ENCODE peak calls at places on chromosomes 5 and 9, in ten cellular contexts. One of them, this sample, is unnamed.

GRCh38 chr5:58927174-58927573 is 344.3 kb downstream of the RAB3C start:
- DNase-seq in H54: no peak
- DNase-seq in sciatic nerve: no peak
- DNase-seq in M059J: no peak
- DNase-seq in MV-4-11: peak
- DNase-seq in activated CD4-positive, alpha-beta T cell treated with anti-CD3 and anti-CD28 coated beads for 48 hours: no peak
- DNase-seq in iPS-NIHi11: no peak
- DNase-seq in K562: no peak
- DNase-seq in activated CD8-positive, alpha-beta memory T cell treated with anti-CD3 and anti-CD28 coated beads, Interleukin-2, amount 10 ng/mL, durations not matched to agents 7 days and 5 days: no peak
- DNase-seq in aorta: no peak
- DNase-seq in this sample: no peak

GRCh38 chr9:87676976-87677775 is 48.7 kb upstream of the CTSL start:
- DNase-seq in H54: no peak
- DNase-seq in sciatic nerve: no peak
- DNase-seq in M059J: peak
- DNase-seq in MV-4-11: no peak
- DNase-seq in activated CD4-positive, alpha-beta T cell treated with anti-CD3 and anti-CD28 coated beads for 48 hours: no peak
- DNase-seq in iPS-NIHi11: no peak
- DNase-seq in K562: no peak
- DNase-seq in activated CD8-positive, alpha-beta memory T cell treated with anti-CD3 and anti-CD28 coated beads, Interleukin-2, amount 10 ng/mL, durations not matched to agents 7 days and 5 days: no peak
- DNase-seq in aorta: no peak
- DNase-seq in this sample: peak

GRCh38 chr5:74446673-74447337 is 193.7 kb downstream of the ENC1 start:
- DNase-seq in H54: no peak
- DNase-seq in sciatic nerve: no peak
- DNase-seq in M059J: no peak
- DNase-seq in MV-4-11: no peak
- DNase-seq in activated CD4-positive, alpha-beta T cell treated with anti-CD3 and anti-CD28 coated beads for 48 hours: no peak
- DNase-seq in iPS-NIHi11: no peak
- DNase-seq in K562: peak
- DNase-seq in activated CD8-positive, alpha-beta memory T cell treated with anti-CD3 and anti-CD28 coated beads, Interleukin-2, amount 10 ng/mL, durations not matched to agents 7 days and 5 days: no peak
- DNase-seq in aorta: no peak
- DNase-seq in this sample: peak

GRCh38 chr5:33073856-33074255 is 362.7 kb downstream of the NPR3 start:
- DNase-seq in H54: no peak
- DNase-seq in sciatic nerve: no peak
- DNase-seq in M059J: no peak
- DNase-seq in MV-4-11: no peak
- DNase-seq in activated CD4-positive, alpha-beta T cell treated with anti-CD3 and anti-CD28 coated beads for 48 hours: no peak
- DNase-seq in iPS-NIHi11: no peak
- DNase-seq in K562: no peak
- DNase-seq in activated CD8-positive, alpha-beta memory T cell treated with anti-CD3 and anti-CD28 coated beads, Interleukin-2, amount 10 ng/mL, durations not matched to agents 7 days and 5 days: no peak
- DNase-seq in aorta: no peak
- DNase-seq in this sample: no peak

GRCh38 chr9:101572316-101572715 is 22.5 kb downstream of the PPP3R2 start:
- DNase-seq in H54: no peak
- DNase-seq in sciatic nerve: no peak
- DNase-seq in M059J: no peak
- DNase-seq in MV-4-11: no peak
- DNase-seq in activated CD4-positive, alpha-beta T cell treated with anti-CD3 and anti-CD28 coated beads for 48 hours: no peak
- DNase-seq in iPS-NIHi11: no peak
- DNase-seq in K562: no peak
- DNase-seq in activated CD8-positive, alpha-beta memory T cell treated with anti-CD3 and anti-CD28 coated beads, Interleukin-2, amount 10 ng/mL, durations not matched to agents 7 days and 5 days: no peak
- DNase-seq in aorta: no peak
- DNase-seq in this sample: no peak

GRCh38 chr9:127802576-127803443 is at the start of gene FPGS:
- DNase-seq in H54: peak
- DNase-seq in sciatic nerve: peak
- DNase-seq in M059J: peak
- DNase-seq in MV-4-11: peak
- DNase-seq in activated CD4-positive, alpha-beta T cell treated with anti-CD3 and anti-CD28 coated beads for 48 hours: peak
- DNase-seq in iPS-NIHi11: peak
- DNase-seq in K562: peak
- DNase-seq in activated CD8-positive, alpha-beta memory T cell treated with anti-CD3 and anti-CD28 coated beads, Interleukin-2, amount 10 ng/mL, durations not matched to agents 7 days and 5 days: peak
- DNase-seq in aorta: peak
- DNase-seq in this sample: peak

GRCh38 chr5:6572825-6573380 is 59.9 kb downstream of the NSUN2 start:
- DNase-seq in H54: no peak
- DNase-seq in sciatic nerve: no peak
- DNase-seq in M059J: no peak
- DNase-seq in MV-4-11: no peak
- DNase-seq in activated CD4-positive, alpha-beta T cell treated with anti-CD3 and anti-CD28 coated beads for 48 hours: no peak
- DNase-seq in iPS-NIHi11: no peak
- DNase-seq in K562: no peak
- DNase-seq in activated CD8-positive, alpha-beta memory T cell treated with anti-CD3 and anti-CD28 coated beads, Interleukin-2, amount 10 ng/mL, durations not matched to agents 7 days and 5 days: peak
- DNase-seq in aorta: no peak
- DNase-seq in this sample: no peak

GRCh38 chr5:35461530-35461929 is 156.1 kb upstream of the SPEF2 start:
- DNase-seq in H54: no peak
- DNase-seq in sciatic nerve: no peak
- DNase-seq in M059J: no peak
- DNase-seq in MV-4-11: no peak
- DNase-seq in activated CD4-positive, alpha-beta T cell treated with anti-CD3 and anti-CD28 coated beads for 48 hours: no peak
- DNase-seq in iPS-NIHi11: no peak
- DNase-seq in K562: no peak
- DNase-seq in activated CD8-positive, alpha-beta memory T cell treated with anti-CD3 and anti-CD28 coated beads, Interleukin-2, amount 10 ng/mL, durations not matched to agents 7 days and 5 days: no peak
- DNase-seq in aorta: no peak
- DNase-seq in this sample: no peak

GRCh38 chr5:58383459-58383858 is 76.4 kb downstream of the PLK2 start:
- DNase-seq in H54: no peak
- DNase-seq in sciatic nerve: no peak
- DNase-seq in M059J: no peak
- DNase-seq in MV-4-11: no peak
- DNase-seq in activated CD4-positive, alpha-beta T cell treated with anti-CD3 and anti-CD28 coated beads for 48 hours: no peak
- DNase-seq in iPS-NIHi11: no peak
- DNase-seq in K562: no peak
- DNase-seq in activated CD8-positive, alpha-beta memory T cell treated with anti-CD3 and anti-CD28 coated beads, Interleukin-2, amount 10 ng/mL, durations not matched to agents 7 days and 5 days: no peak
- DNase-seq in aorta: no peak
- DNase-seq in this sample: no peak

GRCh38 chr5:179759961-179760541 is 27.4 kb downstream of the MAML1 start:
- DNase-seq in H54: no peak
- DNase-seq in sciatic nerve: no peak
- DNase-seq in M059J: peak
- DNase-seq in MV-4-11: peak
- DNase-seq in activated CD4-positive, alpha-beta T cell treated with anti-CD3 and anti-CD28 coated beads for 48 hours: peak
- DNase-seq in iPS-NIHi11: no peak
- DNase-seq in K562: peak
- DNase-seq in activated CD8-positive, alpha-beta memory T cell treated with anti-CD3 and anti-CD28 coated beads, Interleukin-2, amount 10 ng/mL, durations not matched to agents 7 days and 5 days: no peak
- DNase-seq in aorta: peak
- DNase-seq in this sample: no peak

GRCh38 chr5:41112486-41113455 is 41.6 kb upstream of the MROH2B start:
- DNase-seq in H54: no peak
- DNase-seq in sciatic nerve: no peak
- DNase-seq in M059J: no peak
- DNase-seq in MV-4-11: no peak
- DNase-seq in activated CD4-positive, alpha-beta T cell treated with anti-CD3 and anti-CD28 coated beads for 48 hours: no peak
- DNase-seq in iPS-NIHi11: no peak
- DNase-seq in K562: no peak
- DNase-seq in activated CD8-positive, alpha-beta memory T cell treated with anti-CD3 and anti-CD28 coated beads, Interleukin-2, amount 10 ng/mL, durations not matched to agents 7 days and 5 days: no peak
- DNase-seq in aorta: no peak
- DNase-seq in this sample: no peak

GRCh38 chr9:130962418-130963316 is 23.6 kb upstream of the FIBCD1 start:
- DNase-seq in H54: peak
- DNase-seq in sciatic nerve: no peak
- DNase-seq in M059J: peak
- DNase-seq in MV-4-11: no peak
- DNase-seq in activated CD4-positive, alpha-beta T cell treated with anti-CD3 and anti-CD28 coated beads for 48 hours: no peak
- DNase-seq in iPS-NIHi11: peak
- DNase-seq in K562: peak
- DNase-seq in activated CD8-positive, alpha-beta memory T cell treated with anti-CD3 and anti-CD28 coated beads, Interleukin-2, amount 10 ng/mL, durations not matched to agents 7 days and 5 days: no peak
- DNase-seq in aorta: peak
- DNase-seq in this sample: peak

GRCh38 chr5:171738501-171738900 is 47.1 kb upstream of the SMIM23 start:
- DNase-seq in H54: no peak
- DNase-seq in sciatic nerve: no peak
- DNase-seq in M059J: no peak
- DNase-seq in MV-4-11: no peak
- DNase-seq in activated CD4-positive, alpha-beta T cell treated with anti-CD3 and anti-CD28 coated beads for 48 hours: no peak
- DNase-seq in iPS-NIHi11: no peak
- DNase-seq in K562: no peak
- DNase-seq in activated CD8-positive, alpha-beta memory T cell treated with anti-CD3 and anti-CD28 coated beads, Interleukin-2, amount 10 ng/mL, durations not matched to agents 7 days and 5 days: no peak
- DNase-seq in aorta: no peak
- DNase-seq in this sample: no peak

GRCh38 chr9:130900701-130901497 is 4.3 kb upstream of the QRFP start:
- DNase-seq in H54: no peak
- DNase-seq in sciatic nerve: no peak
- DNase-seq in M059J: no peak
- DNase-seq in MV-4-11: no peak
- DNase-seq in activated CD4-positive, alpha-beta T cell treated with anti-CD3 and anti-CD28 coated beads for 48 hours: no peak
- DNase-seq in iPS-NIHi11: no peak
- DNase-seq in K562: no peak
- DNase-seq in activated CD8-positive, alpha-beta memory T cell treated with anti-CD3 and anti-CD28 coated beads, Interleukin-2, amount 10 ng/mL, durations not matched to agents 7 days and 5 days: no peak
- DNase-seq in aorta: no peak
- DNase-seq in this sample: no peak

GRCh38 chr5:1167728-1168709 is 33.4 kb upstream of the SLC6A19 start:
- DNase-seq in H54: peak
- DNase-seq in sciatic nerve: peak
- DNase-seq in M059J: peak
- DNase-seq in MV-4-11: peak
- DNase-seq in activated CD4-positive, alpha-beta T cell treated with anti-CD3 and anti-CD28 coated beads for 48 hours: peak
- DNase-seq in iPS-NIHi11: peak
- DNase-seq in K562: peak
- DNase-seq in activated CD8-positive, alpha-beta memory T cell treated with anti-CD3 and anti-CD28 coated beads, Interleukin-2, amount 10 ng/mL, durations not matched to agents 7 days and 5 days: peak
- DNase-seq in aorta: peak
- DNase-seq in this sample: no peak

GRCh38 chr9:116152390-116152789 is 1.2 kb upstream of the PAPPA start:
- DNase-seq in H54: no peak
- DNase-seq in sciatic nerve: no peak
- DNase-seq in M059J: peak
- DNase-seq in MV-4-11: no peak
- DNase-seq in activated CD4-positive, alpha-beta T cell treated with anti-CD3 and anti-CD28 coated beads for 48 hours: no peak
- DNase-seq in iPS-NIHi11: no peak
- DNase-seq in K562: peak
- DNase-seq in activated CD8-positive, alpha-beta memory T cell treated with anti-CD3 and anti-CD28 coated beads, Interleukin-2, amount 10 ng/mL, durations not matched to agents 7 days and 5 days: no peak
- DNase-seq in aorta: no peak
- DNase-seq in this sample: no peak

GRCh38 chr9:18182636-18183035 is 291.3 kb upstream of the ADAMTSL1 start:
- DNase-seq in H54: no peak
- DNase-seq in sciatic nerve: no peak
- DNase-seq in M059J: no peak
- DNase-seq in MV-4-11: no peak
- DNase-seq in activated CD4-positive, alpha-beta T cell treated with anti-CD3 and anti-CD28 coated beads for 48 hours: no peak
- DNase-seq in iPS-NIHi11: no peak
- DNase-seq in K562: no peak
- DNase-seq in activated CD8-positive, alpha-beta memory T cell treated with anti-CD3 and anti-CD28 coated beads, Interleukin-2, amount 10 ng/mL, durations not matched to agents 7 days and 5 days: no peak
- DNase-seq in aorta: no peak
- DNase-seq in this sample: no peak

GRCh38 chr9:87214991-87215390 is 267.7 kb upstream of the GAS1 start:
- DNase-seq in H54: no peak
- DNase-seq in sciatic nerve: no peak
- DNase-seq in M059J: no peak
- DNase-seq in MV-4-11: no peak
- DNase-seq in activated CD4-positive, alpha-beta T cell treated with anti-CD3 and anti-CD28 coated beads for 48 hours: no peak
- DNase-seq in iPS-NIHi11: no peak
- DNase-seq in K562: no peak
- DNase-seq in activated CD8-positive, alpha-beta memory T cell treated with anti-CD3 and anti-CD28 coated beads, Interleukin-2, amount 10 ng/mL, durations not matched to agents 7 days and 5 days: no peak
- DNase-seq in aorta: no peak
- DNase-seq in this sample: no peak

GRCh38 chr5:127958421-127959011 is 125.0 kb upstream of the SLC12A2 start:
- DNase-seq in H54: no peak
- DNase-seq in sciatic nerve: no peak
- DNase-seq in M059J: no peak
- DNase-seq in MV-4-11: no peak
- DNase-seq in activated CD4-positive, alpha-beta T cell treated with anti-CD3 and anti-CD28 coated beads for 48 hours: no peak
- DNase-seq in iPS-NIHi11: no peak
- DNase-seq in K562: no peak
- DNase-seq in activated CD8-positive, alpha-beta memory T cell treated with anti-CD3 and anti-CD28 coated beads, Interleukin-2, amount 10 ng/mL, durations not matched to agents 7 days and 5 days: no peak
- DNase-seq in aorta: no peak
- DNase-seq in this sample: no peak

GRCh38 chr5:90530736-90531487 is 1.5 kb upstream of the LYSMD3 start:
- DNase-seq in H54: no peak
- DNase-seq in sciatic nerve: no peak
- DNase-seq in M059J: no peak
- DNase-seq in MV-4-11: no peak
- DNase-seq in activated CD4-positive, alpha-beta T cell treated with anti-CD3 and anti-CD28 coated beads for 48 hours: no peak
- DNase-seq in iPS-NIHi11: no peak
- DNase-seq in K562: peak
- DNase-seq in activated CD8-positive, alpha-beta memory T cell treated with anti-CD3 and anti-CD28 coated beads, Interleukin-2, amount 10 ng/mL, durations not matched to agents 7 days and 5 days: no peak
- DNase-seq in aorta: no peak
- DNase-seq in this sample: no peak

GRCh38 chr5:54243483-54244080 is 66.8 kb downstream of the ARL15 start:
- DNase-seq in H54: no peak
- DNase-seq in sciatic nerve: no peak
- DNase-seq in M059J: peak
- DNase-seq in MV-4-11: peak
- DNase-seq in activated CD4-positive, alpha-beta T cell treated with anti-CD3 and anti-CD28 coated beads for 48 hours: peak
- DNase-seq in iPS-NIHi11: peak
- DNase-seq in K562: peak
- DNase-seq in activated CD8-positive, alpha-beta memory T cell treated with anti-CD3 and anti-CD28 coated beads, Interleukin-2, amount 10 ng/mL, durations not matched to agents 7 days and 5 days: no peak
- DNase-seq in aorta: no peak
- DNase-seq in this sample: no peak

GRCh38 chr5:5140051-5141010 is at the start of gene ADAMTS16:
- DNase-seq in H54: no peak
- DNase-seq in sciatic nerve: no peak
- DNase-seq in M059J: no peak
- DNase-seq in MV-4-11: no peak
- DNase-seq in activated CD4-positive, alpha-beta T cell treated with anti-CD3 and anti-CD28 coated beads for 48 hours: no peak
- DNase-seq in iPS-NIHi11: peak
- DNase-seq in K562: no peak
- DNase-seq in activated CD8-positive, alpha-beta memory T cell treated with anti-CD3 and anti-CD28 coated beads, Interleukin-2, amount 10 ng/mL, durations not matched to agents 7 days and 5 days: no peak
- DNase-seq in aorta: no peak
- DNase-seq in this sample: no peak

GRCh38 chr5:77560677-77561263 is 68.7 kb upstream of the WDR41 start:
- DNase-seq in H54: peak
- DNase-seq in sciatic nerve: no peak
- DNase-seq in M059J: peak
- DNase-seq in MV-4-11: peak
- DNase-seq in activated CD4-positive, alpha-beta T cell treated with anti-CD3 and anti-CD28 coated beads for 48 hours: no peak
- DNase-seq in iPS-NIHi11: peak
- DNase-seq in K562: peak
- DNase-seq in activated CD8-positive, alpha-beta memory T cell treated with anti-CD3 and anti-CD28 coated beads, Interleukin-2, amount 10 ng/mL, durations not matched to agents 7 days and 5 days: no peak
- DNase-seq in aorta: no peak
- DNase-seq in this sample: no peak

GRCh38 chr5:137142371-137143243 is 356.5 kb downstream of the SPOCK1 start:
- DNase-seq in H54: peak
- DNase-seq in sciatic nerve: no peak
- DNase-seq in M059J: peak
- DNase-seq in MV-4-11: no peak
- DNase-seq in activated CD4-positive, alpha-beta T cell treated with anti-CD3 and anti-CD28 coated beads for 48 hours: no peak
- DNase-seq in iPS-NIHi11: no peak
- DNase-seq in K562: no peak
- DNase-seq in activated CD8-positive, alpha-beta memory T cell treated with anti-CD3 and anti-CD28 coated beads, Interleukin-2, amount 10 ng/mL, durations not matched to agents 7 days and 5 days: no peak
- DNase-seq in aorta: peak
- DNase-seq in this sample: peak

GRCh38 chr5:33470544-33470943 is 29.8 kb downstream of the TARS1 start:
- DNase-seq in H54: peak
- DNase-seq in sciatic nerve: no peak
- DNase-seq in M059J: peak
- DNase-seq in MV-4-11: peak
- DNase-seq in activated CD4-positive, alpha-beta T cell treated with anti-CD3 and anti-CD28 coated beads for 48 hours: no peak
- DNase-seq in iPS-NIHi11: peak
- DNase-seq in K562: peak
- DNase-seq in activated CD8-positive, alpha-beta memory T cell treated with anti-CD3 and anti-CD28 coated beads, Interleukin-2, amount 10 ng/mL, durations not matched to agents 7 days and 5 days: no peak
- DNase-seq in aorta: no peak
- DNase-seq in this sample: no peak

GRCh38 chr5:153629027-153629426 is 138.6 kb downstream of the GRIA1 start:
- DNase-seq in H54: peak
- DNase-seq in sciatic nerve: no peak
- DNase-seq in M059J: peak
- DNase-seq in MV-4-11: no peak
- DNase-seq in activated CD4-positive, alpha-beta T cell treated with anti-CD3 and anti-CD28 coated beads for 48 hours: no peak
- DNase-seq in iPS-NIHi11: peak
- DNase-seq in K562: no peak
- DNase-seq in activated CD8-positive, alpha-beta memory T cell treated with anti-CD3 and anti-CD28 coated beads, Interleukin-2, amount 10 ng/mL, durations not matched to agents 7 days and 5 days: no peak
- DNase-seq in aorta: peak
- DNase-seq in this sample: peak

GRCh38 chr5:176359658-176360057 is 1.9 kb downstream of the KIAA1191 start:
- DNase-seq in H54: no peak
- DNase-seq in sciatic nerve: no peak
- DNase-seq in M059J: no peak
- DNase-seq in MV-4-11: no peak
- DNase-seq in activated CD4-positive, alpha-beta T cell treated with anti-CD3 and anti-CD28 coated beads for 48 hours: no peak
- DNase-seq in iPS-NIHi11: no peak
- DNase-seq in K562: no peak
- DNase-seq in activated CD8-positive, alpha-beta memory T cell treated with anti-CD3 and anti-CD28 coated beads, Interleukin-2, amount 10 ng/mL, durations not matched to agents 7 days and 5 days: no peak
- DNase-seq in aorta: no peak
- DNase-seq in this sample: peak

GRCh38 chr5:74251106-74252032 is 389.2 kb downstream of the ENC1 start:
- DNase-seq in H54: peak
- DNase-seq in sciatic nerve: no peak
- DNase-seq in M059J: peak
- DNase-seq in MV-4-11: peak
- DNase-seq in activated CD4-positive, alpha-beta T cell treated with anti-CD3 and anti-CD28 coated beads for 48 hours: no peak
- DNase-seq in iPS-NIHi11: peak
- DNase-seq in K562: peak
- DNase-seq in activated CD8-positive, alpha-beta memory T cell treated with anti-CD3 and anti-CD28 coated beads, Interleukin-2, amount 10 ng/mL, durations not matched to agents 7 days and 5 days: no peak
- DNase-seq in aorta: no peak
- DNase-seq in this sample: peak

This sample was measured in tibial artery.